ENCODE peak calls at places on chromosomes 7 and 10, in six cellular contexts. One of them, this sample, is unnamed. For H3K9me3 and H3K4me1, the result is how much of the 10 kb centered on the place peaks cover.

GRCh38 chr7:30657131-30657530 is 25.1 kb downstream of the CRHR2 start:
- DNase-seq in ovary: no peak
- DNase-seq in CD8-positive, alpha-beta T cell: no peak
- DNase-seq in SJSA1: no peak
- DNase-seq in IMR-90: no peak
- DNase-seq in Panc1: no peak
- DNase-seq in this sample: no peak

GRCh38 chr10:118332948-118333710 is 9.0 kb downstream of the FAM204A start:
- DNase-seq in ovary: no peak
- DNase-seq in CD8-positive, alpha-beta T cell: no peak
- DNase-seq in SJSA1: no peak
- DNase-seq in IMR-90: peak
- DNase-seq in Panc1: no peak
- DNase-seq in this sample: no peak

GRCh38 chr7:27181795-27182275 is 3.2 kb downstream of the HOXA11 start:
- DNase-seq in ovary: no peak
- DNase-seq in CD8-positive, alpha-beta T cell: no peak
- DNase-seq in SJSA1: peak
- DNase-seq in IMR-90: no peak
- DNase-seq in Panc1: no peak
- DNase-seq in this sample: no peak

GRCh38 chr7:117019287-117019686 is 66.0 kb downstream of the ST7 start:
- DNase-seq in ovary: no peak
- DNase-seq in CD8-positive, alpha-beta T cell: no peak
- DNase-seq in SJSA1: no peak
- DNase-seq in IMR-90: no peak
- DNase-seq in Panc1: no peak
- DNase-seq in this sample: no peak

GRCh38 chr10:86868353-86868752 is 89.1 kb downstream of the MMRN2 start:
- DNase-seq in ovary: peak
- DNase-seq in CD8-positive, alpha-beta T cell: no peak
- DNase-seq in SJSA1: peak
- DNase-seq in IMR-90: peak
- DNase-seq in Panc1: no peak
- DNase-seq in this sample: no peak

GRCh38 chr10:485776-486572 is 203.5 kb downstream of the DIP2C start:
- DNase-seq in ovary: peak
- DNase-seq in CD8-positive, alpha-beta T cell: no peak
- DNase-seq in SJSA1: no peak
- DNase-seq in IMR-90: no peak
- DNase-seq in Panc1: no peak
- DNase-seq in this sample: no peak

GRCh38 chr7:101986335-101986734 is 168.9 kb downstream of the CUX1 start:
- DNase-seq in ovary: no peak
- DNase-seq in CD8-positive, alpha-beta T cell: no peak
- DNase-seq in SJSA1: no peak
- DNase-seq in IMR-90: peak
- DNase-seq in Panc1: no peak
- DNase-seq in this sample: no peak

GRCh38 chr10:58672855-58673254 is 160.2 kb downstream of the BICC1 start:
- DNase-seq in ovary: no peak
- DNase-seq in CD8-positive, alpha-beta T cell: no peak
- DNase-seq in SJSA1: no peak
- DNase-seq in IMR-90: peak
- DNase-seq in Panc1: no peak
- DNase-seq in this sample: no peak

GRCh38 chr10:125085281-125085680 is 75.1 kb downstream of the CTBP2 start:
- DNase-seq in ovary: no peak
- DNase-seq in CD8-positive, alpha-beta T cell: no peak
- DNase-seq in SJSA1: no peak
- DNase-seq in IMR-90: no peak
- DNase-seq in Panc1: no peak
- DNase-seq in this sample: no peak

GRCh38 chr7:85261341-85261740 is 74.5 kb upstream of the SEMA3D start:
- DNase-seq in ovary: no peak
- DNase-seq in CD8-positive, alpha-beta T cell: no peak
- DNase-seq in SJSA1: no peak
- DNase-seq in IMR-90: peak
- DNase-seq in Panc1: no peak
- DNase-seq in this sample: no peak

GRCh38 chr10:16832351-16833080 is 15.3 kb upstream of the RSU1 start:
- DNase-seq in ovary: no peak
- DNase-seq in CD8-positive, alpha-beta T cell: no peak
- DNase-seq in SJSA1: peak
- DNase-seq in IMR-90: peak
- DNase-seq in Panc1: no peak
- DNase-seq in this sample: peak

GRCh38 chr10:95097805-95098204 is 28.5 kb upstream of the CYP2C8 start:
- DNase-seq in ovary: no peak
- DNase-seq in CD8-positive, alpha-beta T cell: no peak
- DNase-seq in SJSA1: no peak
- DNase-seq in IMR-90: no peak
- DNase-seq in Panc1: no peak
- DNase-seq in this sample: no peak

GRCh38 chr10:49260636-49261296 is 38.2 kb upstream of the C10orf71 start:
- DNase-seq in ovary: no peak
- DNase-seq in CD8-positive, alpha-beta T cell: no peak
- DNase-seq in SJSA1: no peak
- DNase-seq in IMR-90: no peak
- DNase-seq in Panc1: no peak
- DNase-seq in this sample: no peak

GRCh38 chr7:158111556-158111880 is 476.1 kb downstream of the PTPRN2 start:
- DNase-seq in ovary: no peak
- DNase-seq in CD8-positive, alpha-beta T cell: no peak
- DNase-seq in SJSA1: no peak
- DNase-seq in IMR-90: no peak
- DNase-seq in Panc1: no peak
- DNase-seq in this sample: peak

GRCh38 chr7:158111906-158112570 is 475.6 kb downstream of the PTPRN2 start:
- DNase-seq in ovary: no peak
- DNase-seq in CD8-positive, alpha-beta T cell: no peak
- DNase-seq in SJSA1: no peak
- DNase-seq in IMR-90: no peak
- DNase-seq in Panc1: no peak
- DNase-seq in this sample: no peak

GRCh38 chr7:158114056-158114850 is 473.4 kb downstream of the PTPRN2 start:
- DNase-seq in ovary: no peak
- DNase-seq in CD8-positive, alpha-beta T cell: no peak
- DNase-seq in SJSA1: no peak
- DNase-seq in IMR-90: no peak
- DNase-seq in Panc1: no peak
- DNase-seq in this sample: no peak

GRCh38 chr7:158113321-158114025 is 474.1 kb downstream of the PTPRN2 start:
- DNase-seq in ovary: no peak
- DNase-seq in CD8-positive, alpha-beta T cell: no peak
- DNase-seq in SJSA1: no peak
- DNase-seq in IMR-90: no peak
- DNase-seq in Panc1: no peak
- DNase-seq in this sample: no peak

DNA sequence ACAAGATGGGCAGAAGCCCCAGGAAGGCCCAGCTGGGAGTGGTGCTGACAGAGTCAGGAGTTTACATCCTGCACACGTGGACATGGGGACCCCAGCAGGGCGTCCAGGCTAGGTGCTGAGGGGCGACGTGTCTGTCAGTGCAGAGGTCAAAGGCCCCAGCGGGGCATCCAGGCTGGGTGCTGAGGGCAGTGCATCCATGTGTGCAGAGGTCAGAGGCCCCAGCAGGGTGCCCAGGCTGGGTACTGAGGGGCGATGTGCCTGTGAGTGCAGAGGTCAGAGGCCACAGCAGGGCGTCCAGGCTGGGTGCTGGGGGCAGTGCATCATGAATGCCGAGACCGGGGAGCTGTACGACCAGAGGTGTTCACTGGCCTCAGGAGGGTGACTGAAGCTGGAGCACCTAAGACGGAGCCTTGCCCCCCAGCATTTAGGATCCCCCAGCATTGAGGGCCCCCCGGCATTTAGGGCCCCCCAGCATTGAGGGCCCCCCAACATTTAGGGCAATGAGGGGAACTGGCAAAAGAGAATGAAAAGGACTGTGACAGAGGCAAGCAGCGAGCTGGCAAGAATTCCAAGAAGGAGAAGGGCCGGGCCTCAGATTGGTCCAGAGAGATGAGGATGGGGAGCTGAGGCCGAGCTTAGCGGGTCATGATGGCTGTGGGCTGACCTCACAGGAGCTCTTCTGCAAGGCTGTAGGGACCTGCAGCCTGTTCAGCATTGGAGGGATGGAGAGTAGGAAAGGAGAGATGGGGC is 474.9 kb downstream of the PTPRN2 start:
- DNase-seq in ovary: no peak
- DNase-seq in CD8-positive, alpha-beta T cell: no peak
- DNase-seq in SJSA1: no peak
- DNase-seq in IMR-90: no peak
- DNase-seq in Panc1: no peak
- DNase-seq in this sample: no peak
- H3K9me3 ChIP-seq in ovary: under half
- H3K9me3 ChIP-seq in CD8-positive, alpha-beta T cell: under half
- H3K9me3 ChIP-seq in SJSA1: under half
- H3K9me3 ChIP-seq in IMR-90: half or more
- H3K9me3 ChIP-seq in Panc1: under half
- H3K9me3 ChIP-seq in this sample: under half

GRCh38 chr10:44034946-44035345 is 350.0 kb downstream of the CXCL12 start:
- DNase-seq in ovary: no peak
- DNase-seq in CD8-positive, alpha-beta T cell: no peak
- DNase-seq in SJSA1: no peak
- DNase-seq in IMR-90: no peak
- DNase-seq in Panc1: no peak
- DNase-seq in this sample: no peak

GRCh38 chr10:44032216-44032615 is 352.7 kb downstream of the CXCL12 start:
- DNase-seq in ovary: no peak
- DNase-seq in CD8-positive, alpha-beta T cell: no peak
- DNase-seq in SJSA1: no peak
- DNase-seq in IMR-90: no peak
- DNase-seq in Panc1: no peak
- DNase-seq in this sample: no peak

GRCh38 chr10:44030681-44031080 is 354.2 kb downstream of the CXCL12 start:
- DNase-seq in ovary: no peak
- DNase-seq in CD8-positive, alpha-beta T cell: no peak
- DNase-seq in SJSA1: no peak
- DNase-seq in IMR-90: no peak
- DNase-seq in Panc1: no peak
- DNase-seq in this sample: no peak

GRCh38 chr10:44035474-44036197 is 349.3 kb downstream of the CXCL12 start:
- DNase-seq in ovary: no peak
- DNase-seq in CD8-positive, alpha-beta T cell: no peak
- DNase-seq in SJSA1: no peak
- DNase-seq in IMR-90: no peak
- DNase-seq in Panc1: no peak
- DNase-seq in this sample: no peak

GRCh38 chr10:44033008-44033407 is 351.9 kb downstream of the CXCL12 start:
- DNase-seq in ovary: no peak
- DNase-seq in CD8-positive, alpha-beta T cell: no peak
- DNase-seq in SJSA1: no peak
- DNase-seq in IMR-90: peak
- DNase-seq in Panc1: no peak
- DNase-seq in this sample: no peak
- H3K4me1 ChIP-seq in ovary: under half
- H3K4me1 ChIP-seq in CD8-positive, alpha-beta T cell: under half
- H3K4me1 ChIP-seq in SJSA1: under half
- H3K4me1 ChIP-seq in IMR-90: under half
- H3K4me1 ChIP-seq in Panc1: under half
- H3K4me1 ChIP-seq in this sample: under half

DNA sequence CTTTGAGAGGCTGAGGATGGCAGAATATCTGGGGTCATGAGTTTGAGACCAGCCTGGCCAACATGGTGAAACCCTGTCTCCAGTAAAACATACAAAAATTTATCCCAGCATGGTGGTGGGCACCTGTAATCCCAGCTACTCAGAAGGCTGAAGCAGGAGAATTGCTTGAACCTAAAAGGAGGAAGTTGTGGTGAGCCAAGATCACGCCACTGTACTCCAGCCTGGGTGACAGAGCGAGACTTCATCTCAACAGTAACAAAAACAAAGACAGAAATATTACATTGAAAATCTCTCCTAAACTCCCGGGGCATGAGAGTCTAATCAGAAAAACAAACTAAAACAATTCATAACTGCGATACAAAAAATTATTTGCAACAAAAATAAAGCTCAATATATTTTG is 527.9 kb upstream of the POM121L12 start:
- DNase-seq in ovary: no peak
- DNase-seq in CD8-positive, alpha-beta T cell: no peak
- DNase-seq in SJSA1: no peak
- DNase-seq in IMR-90: no peak
- DNase-seq in Panc1: no peak
- DNase-seq in this sample: no peak
- H3K9me3 ChIP-seq in ovary: under half
- H3K9me3 ChIP-seq in CD8-positive, alpha-beta T cell: under half
- H3K9me3 ChIP-seq in SJSA1: under half
- H3K9me3 ChIP-seq in IMR-90: under half
- H3K9me3 ChIP-seq in Panc1: under half
- H3K9me3 ChIP-seq in this sample: under half

DNA sequence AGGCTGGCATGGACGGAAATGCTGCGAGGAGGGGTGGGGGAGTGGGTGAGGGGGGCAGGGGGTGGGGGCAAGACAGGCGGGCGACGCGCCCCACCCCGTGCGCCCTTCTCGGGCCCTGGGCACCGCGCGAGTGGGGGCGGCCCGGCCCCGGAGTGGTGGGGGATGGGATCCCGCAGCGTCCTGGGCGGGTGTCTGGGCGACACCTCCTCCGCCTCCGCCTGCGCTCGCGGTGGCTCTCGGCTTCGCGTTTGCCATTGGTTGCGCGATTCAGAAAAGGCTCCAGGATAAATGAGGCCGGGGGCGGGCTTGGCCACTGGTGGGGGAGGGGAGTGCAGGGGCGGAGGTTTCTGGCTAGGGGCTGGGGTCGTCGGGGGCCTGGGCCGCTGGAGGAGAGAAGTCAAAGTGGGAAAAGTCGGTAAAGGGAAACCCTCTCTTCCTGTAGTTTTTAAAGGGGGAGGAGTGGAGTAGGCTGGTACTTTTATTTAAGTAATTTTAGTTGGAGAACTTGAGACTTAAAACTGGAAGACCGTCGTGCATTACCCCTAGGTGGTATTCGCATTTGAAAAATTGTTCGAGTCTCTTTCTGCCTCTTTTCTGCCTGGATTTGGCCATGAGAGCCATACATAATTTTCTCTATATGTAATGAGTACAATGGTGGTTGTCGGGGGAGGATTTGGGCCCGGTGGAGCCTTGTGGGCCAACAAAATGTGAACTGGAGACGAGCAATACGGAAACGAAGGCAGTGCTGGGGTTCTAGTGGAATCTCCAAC is 984 bp upstream of the IGF2BP3 start:
- DNase-seq in ovary: no peak
- DNase-seq in CD8-positive, alpha-beta T cell: no peak
- DNase-seq in SJSA1: peak
- DNase-seq in IMR-90: peak
- DNase-seq in Panc1: no peak
- DNase-seq in this sample: peak
- H3K4me1 ChIP-seq in ovary: under half
- H3K4me1 ChIP-seq in CD8-positive, alpha-beta T cell: under half
- H3K4me1 ChIP-seq in SJSA1: half or more
- H3K4me1 ChIP-seq in IMR-90: under half
- H3K4me1 ChIP-seq in Panc1: under half
- H3K4me1 ChIP-seq in this sample: under half